ENCODE peak calls at places on chromosomes 6 and 20, in nine cellular contexts. M is SJSA1; Y is CD8-positive, alpha-beta memory T cell; Z is activated CD4-positive, alpha-beta memory T cell treated with anti-CD3 and anti-CD28 coated beads for 36 hours; H is NCI-H1105; I is mucosa of descending colon; X is right cardiac atrium; P is substantia nigra; O is fibroblast of pulmonary artery. R is an unnamed sample.

GRCh38 chr6:169019727-169020491 is 233.7 kb downstream of the THBS2 start:
- DNase-seq in Y (no peak), Z (no peak), O (peak), I (no peak), H (no peak), X (no peak), P (no peak), M (no peak), R (no peak)

GRCh38 chr6:105318660-105319059 is 84.2 kb downstream of the PREP start:
- DNase-seq in Z (no peak), X (no peak), I (no peak), O (peak), H (no peak), P (no peak), Y (no peak), M (no peak), R (no peak)

GRCh38 chr6:149234051-149234962 is 83.2 kb upstream of the TAB2 start:
- DNase-seq in M (no peak), I (no peak), H (no peak), O (peak), Y (peak), X (no peak), P (no peak), Z (peak), R (no peak)

GRCh38 chr6:849075-849506 is 156.2 kb upstream of the EXOC2 start:
- DNase-seq in H (no peak), O (no peak), X (no peak), I (no peak), M (no peak), P (no peak), Z (no peak), Y (no peak), R (no peak)

GRCh38 chr6:89702349-89702748 is 63.8 kb upstream of the LYRM2 start:
- DNase-seq in O (no peak), H (no peak), Z (no peak), Y (no peak), I (no peak), P (no peak), M (no peak), X (no peak), R (no peak)

GRCh38 chr6:53199156-53199555 is 50.5 kb upstream of the GCM1 start:
- DNase-seq in I (no peak), Y (no peak), O (no peak), H (no peak), P (no peak), M (no peak), Z (no peak), X (no peak), R (no peak)

GRCh38 chr6:146741609-146742008 is 142.8 kb downstream of the ADGB start:
- DNase-seq in Z (no peak), O (peak), M (no peak), Y (no peak), P (no peak), H (no peak), I (no peak), X (no peak), R (no peak)

GRCh38 chr20:41248371-41249024 is 69.0 kb downstream of the ZHX3 start:
- DNase-seq in O (peak), I (no peak), X (no peak), Y (no peak), Z (no peak), H (no peak), P (peak), M (no peak), R (peak)

GRCh38 chr6:17984822-17985660 is 2.4 kb downstream of the KIF13A start:
- DNase-seq in P (no peak), I (no peak), O (no peak), Y (no peak), X (no peak), Z (no peak), H (no peak), M (no peak), R (no peak)

GRCh38 chr6:21109421-21110178 is 484.0 kb upstream of the SOX4 start:
- DNase-seq in M (no peak), X (no peak), Y (no peak), P (no peak), I (no peak), H (no peak), O (peak), Z (no peak), R (no peak)

GRCh38 chr6:112680076-112680475 is 332.9 kb downstream of the RFPL4B start:
- DNase-seq in Z (no peak), O (no peak), H (no peak), P (no peak), M (no peak), X (no peak), I (no peak), Y (no peak), R (no peak)

GRCh38 chr6:75543311-75543710 is 49.7 kb upstream of the FILIP1 start:
- DNase-seq in H (no peak), M (no peak), O (no peak), P (no peak), X (no peak), I (no peak), Y (no peak), Z (no peak), R (no peak)

GRCh38 chr6:78781001-78781400 is 86.3 kb upstream of the IRAK1BP1 start:
- DNase-seq in Z (no peak), X (no peak), H (no peak), P (no peak), O (no peak), M (no peak), Y (no peak), I (no peak), R (no peak)

GRCh38 chr20:57568960-57569359 is 8.1 kb downstream of the PCK1 start:
- DNase-seq in Y (no peak), Z (no peak), I (no peak), O (no peak), H (no peak), P (no peak), X (no peak), M (no peak), R (no peak)

GRCh38 chr6:34839696-34840352 is 47.9 kb downstream of the BLTP3A start:
- DNase-seq in H (no peak), Z (no peak), X (peak), Y (no peak), I (no peak), O (no peak), P (no peak), M (no peak), R (no peak)

GRCh38 chr20:45354423-45355208 is 6.4 kb upstream of the SDC4 start:
- DNase-seq in I (no peak), Y (no peak), P (no peak), X (no peak), Z (peak), M (no peak), O (peak), H (no peak), R (no peak)

R was measured in heart left ventricle.